ENCODE peak calls at places on chromosome 3, in eight cellular contexts. H, D, P, E, Z, R, Q and I are unnamed samples.

GRCh38 chr3:10964537-10965167 is 27.9 kb upstream of the SLC6A1 start:
- DNase-seq in H (peak), D (peak), P (no peak), E (peak), Z (no peak), R (no peak), Q (no peak), I (no peak)

GRCh38 chr3:120743081-120743365 is 479 bp downstream of the GTF2E1 start:
- DNase-seq in H (no peak), D (no peak), P (peak), E (no peak), Z (no peak), R (no peak), Q (no peak), I (no peak)

GRCh38 chr3:20668411-20668810 is 482.4 kb upstream of the SGO1 start:
- DNase-seq in H (no peak), D (peak), P (peak), E (no peak), Z (no peak), R (no peak), Q (no peak), I (no peak)

GRCh38 chr3:29594261-29594660 is 313.4 kb downstream of the RBMS3 start:
- DNase-seq in H (no peak), D (no peak), P (no peak), E (no peak), Z (no peak), R (no peak), Q (no peak), I (no peak)

GRCh38 chr3:62379206-62379834 is 6.0 kb upstream of the FEZF2 start:
- DNase-seq in H (no peak), D (no peak), P (peak), E (no peak), Z (no peak), R (no peak), Q (no peak), I (no peak)

GRCh38 chr3:76724075-76724474 is 315.8 kb upstream of the ROBO2 start:
- DNase-seq in H (no peak), D (no peak), P (peak), E (no peak), Z (no peak), R (no peak), Q (no peak), I (no peak)

GRCh38 chr3:14725564-14726420 is 50.9 kb downstream of the C3orf20 start:
- DNase-seq in H (no peak), D (no peak), P (no peak), E (no peak), Z (no peak), R (no peak), Q (no peak), I (no peak)

GRCh38 chr3:100927775-100928174 is 65.4 kb downstream of the ABI3BP start:
- DNase-seq in H (no peak), D (no peak), P (no peak), E (no peak), Z (no peak), R (no peak), Q (no peak), I (no peak)

GRCh38 chr3:46416134-46417119 is 9.4 kb downstream of the CCRL2 start:
- DNase-seq in H (no peak), D (peak), P (no peak), E (no peak), Z (no peak), R (no peak), Q (no peak), I (no peak)

GRCh38 chr3:119815716-119816115 is 33.8 kb downstream of the NR1I2 start:
- DNase-seq in H (no peak), D (no peak), P (no peak), E (no peak), Z (no peak), R (no peak), Q (no peak), I (no peak)

GRCh38 chr3:155560594-155560993 is 184.3 kb downstream of the PLCH1 start:
- DNase-seq in H (no peak), D (no peak), P (no peak), E (peak), Z (no peak), R (no peak), Q (peak), I (no peak)

GRCh38 chr3:158685151-158685550 is 12.7 kb upstream of the LXN start:
- DNase-seq in H (no peak), D (no peak), P (no peak), E (no peak), Z (no peak), R (no peak), Q (no peak), I (no peak)

GRCh38 chr3:14353486-14353885 is 48.9 kb upstream of the SLC6A6 start:
- DNase-seq in H (peak), D (no peak), P (peak), E (no peak), Z (no peak), R (no peak), Q (no peak), I (no peak)

GRCh38 chr3:45224824-45225464 is 1.1 kb downstream of the TMEM158 start:
- DNase-seq in H (peak), D (no peak), P (peak), E (peak), Z (peak), R (peak), Q (no peak), I (no peak)

GRCh38 chr3:52221563-52222318 is 3.7 kb downstream of the TLR9 start:
- DNase-seq in H (no peak), D (no peak), P (no peak), E (no peak), Z (no peak), R (no peak), Q (no peak), I (no peak)

GRCh38 chr3:38521391-38521987 is 25.3 kb downstream of the EXOG start:
- DNase-seq in H (peak), D (peak), P (peak), E (peak), Z (peak), R (no peak), Q (peak), I (peak)

GRCh38 chr3:117526485-117527079 is 817.0 kb downstream of the TUSC7 start:
- DNase-seq in H (peak), D (peak), P (peak), E (no peak), Z (no peak), R (no peak), Q (no peak), I (no peak)

GRCh38 chr3:184524981-184525336 is 36.6 kb upstream of the EPHB3 start:
- DNase-seq in H (peak), D (no peak), P (no peak), E (peak), Z (no peak), R (no peak), Q (no peak), I (no peak)

GRCh38 chr3:45741742-45742141 is 52.5 kb downstream of the SACM1L start:
- DNase-seq in H (no peak), D (no peak), P (no peak), E (no peak), Z (no peak), R (no peak), Q (no peak), I (no peak)